ENCODE peak calls at places on chromosomes 5 and 9, in four cellular contexts. B is HepG2, W is K562, G is GM12878. L is an unnamed sample.

GRCh38 chr9:18427691-18428090 is 46.3 kb upstream of the ADAMTSL1 start:
- DNase-seq in B (no peak), W (no peak), G (no peak), L (peak; percentile 52)

GRCh38 chr9:110426052-110426709 is 88.5 kb upstream of the TXNDC8 start:
- DNase-seq in B (peak; percentile 11), W (no peak), G (no peak), L (peak; percentile 16)

GRCh38 chr9:132472199-132472598 is 62.2 kb downstream of the CFAP77 start:
- DNase-seq in B (no peak), W (no peak), G (no peak), L (no peak)

GRCh38 chr5:107518219-107519015 is 152.3 kb downstream of the EFNA5 start:
- DNase-seq in B (no peak), W (no peak), G (no peak), L (no peak)

GRCh38 chr5:94431696-94432095 is 186.7 kb downstream of the KIAA0825 start:
- DNase-seq in B (no peak), W (no peak), G (no peak), L (no peak)

GRCh38 chr5:140795259-140795641 is 598 bp downstream of the PCDHA2 start:
- DNase-seq in B (no peak), W (peak; percentile 9), G (no peak), L (no peak)

GRCh38 chr9:135515541-135515951 is 5.7 kb upstream of the LCN1 start:
- DNase-seq in B (no peak), W (no peak), G (no peak), L (no peak)

GRCh38 chr5:175343292-175343691 is 100.7 kb downstream of the DRD1 start:
- DNase-seq in B (no peak), W (no peak), G (no peak), L (no peak)

GRCh38 chr5:89283758-89284493 is 400.9 kb upstream of the MEF2C start:
- DNase-seq in B (no peak), W (no peak), G (no peak), L (no peak)

GRCh38 chr9:13857521-13857920 is 456.4 kb downstream of the NFIB start:
- DNase-seq in B (no peak), W (no peak), G (no peak), L (peak; percentile 24)

GRCh38 chr5:103010120-103010666 is 109.7 kb downstream of the GIN1 start:
- DNase-seq in B (no peak), W (no peak), G (no peak), L (no peak)

GRCh38 chr5:141245250-141245717 is at the start of gene PCDHB15:
- DNase-seq in B (peak; percentile 9), W (peak; percentile 44), G (no peak), L (peak; percentile 8)

GRCh38 chr5:143182901-143183820 is 220.3 kb downstream of the NR3C1 start:
- DNase-seq in B (peak; percentile 66), W (no peak), G (peak; percentile 84), L (peak; percentile 70)

GRCh38 chr9:129317179-129318011 is 139.3 kb upstream of the IER5L start:
- DNase-seq in B (peak; percentile 69), W (peak; percentile 39), G (no peak), L (no peak)

GRCh38 chr5:10467281-10468198 is 25.9 kb downstream of the ROPN1L start:
- DNase-seq in B (no peak), W (no peak), G (no peak), L (peak; percentile 80)

GRCh38 chr5:118981783-118982182 is 6.6 kb downstream of the DTWD2 start:
- DNase-seq in B (no peak), W (no peak), G (no peak), L (no peak)

GRCh38 chr5:96433066-96433447 is at the start of gene PCSK1:
- DNase-seq in B (no peak), W (no peak), G (no peak), L (no peak)

GRCh38 chr9:104503963-104504362 is at the start of gene OR13F1:
- DNase-seq in B (no peak), W (no peak), G (no peak), L (no peak)

GRCh38 chr5:78964889-78965288 is 20.2 kb downstream of the ARSB start:
- DNase-seq in B (peak; percentile 69), W (peak; percentile 47), G (no peak), L (peak; percentile 79)

GRCh38 chr5:132476853-132477729 is 13.5 kb downstream of the IRF1 start:
- DNase-seq in B (no peak), W (no peak), G (no peak), L (no peak)

GRCh38 chr5:72653586-72653985 is 146.4 kb upstream of the ZNF366 start:
- DNase-seq in B (no peak), W (no peak), G (no peak), L (no peak)

GRCh38 chr5:71653119-71653518 is 66.0 kb upstream of the CARTPT start:
- DNase-seq in B (no peak), W (no peak), G (no peak), L (peak; percentile 43)

GRCh38 chr5:124365491-124365890 is 380.9 kb downstream of the ZNF608 start:
- DNase-seq in B (no peak), W (no peak), G (no peak), L (no peak)

GRCh38 chr5:170499621-170500020 is 4.2 kb upstream of the KCNIP1 start:
- DNase-seq in B (no peak), W (no peak), G (no peak), L (no peak)

GRCh38 chr5:178382689-178383276 is 150.2 kb upstream of the PHYKPL start:
- DNase-seq in B (no peak), W (no peak), G (no peak), L (no peak)

GRCh38 chr5:171127314-171127713 is 181.7 kb upstream of the TLX3 start:
- DNase-seq in B (no peak), W (no peak), G (no peak), L (no peak)

GRCh38 chr9:134988706-134989105 is 71.0 kb upstream of the FCN1 start:
- DNase-seq in B (no peak), W (no peak), G (no peak), L (no peak)

GRCh38 chr9:75624984-75625383 is 265.5 kb upstream of the PCSK5 start:
- DNase-seq in B (no peak), W (no peak), G (no peak), L (no peak)

DNA sequence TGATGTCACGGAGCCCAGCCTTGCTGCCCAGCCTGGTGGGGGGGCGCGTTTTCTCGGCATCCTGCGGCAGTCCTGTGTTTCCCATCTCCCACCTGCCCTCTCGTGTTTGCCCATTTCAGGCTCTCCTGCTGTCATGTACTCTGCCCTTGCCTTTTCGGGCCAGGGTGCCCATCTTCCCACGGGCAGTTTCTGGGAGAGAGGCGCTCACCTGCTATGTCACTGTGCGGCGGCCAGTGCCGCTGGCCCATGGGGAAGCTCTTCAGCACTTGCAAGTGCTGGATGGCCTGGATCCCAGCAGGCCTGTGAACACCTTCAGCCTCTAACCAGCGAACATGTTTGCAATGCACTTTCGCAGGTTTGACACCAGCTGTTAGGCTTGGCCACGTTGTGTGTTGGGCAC is 33.5 kb downstream of the SRD5A1 start:
- DNase-seq in B (no peak), W (no peak), G (no peak), L (no peak)
- TF ChIP-seq MYC in B (no peak), W (no peak), G (no peak), L (no peak)

DNA sequence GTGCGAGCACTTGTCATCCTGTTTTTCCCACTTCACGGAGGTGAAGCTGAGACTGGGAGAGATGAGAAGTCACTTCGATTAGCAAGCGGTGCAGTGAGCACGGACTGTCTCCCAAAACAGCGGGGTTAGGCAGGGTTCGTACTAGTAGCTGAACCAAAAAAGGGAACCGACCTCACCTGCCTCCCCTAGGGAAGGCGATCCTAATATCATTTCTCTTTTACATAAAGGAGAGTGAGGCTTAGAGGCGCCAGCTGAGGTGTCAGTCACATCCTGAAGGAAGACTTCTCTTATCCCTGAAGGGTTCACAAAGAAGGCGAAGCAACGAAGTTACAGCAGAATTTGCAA is 506 bp upstream of the KIAA1191 start:
- DNase-seq in B (no peak), W (no peak), G (no peak), L (no peak)
- H3K27ac ChIP-seq in B (no peak overlapping the region), W (peak overlapping the region; percentile 25), G (no peak overlapping the region), L (no peak overlapping the region)

GRCh38 chr5:179698935-179699639 is at the start of gene CANX:
- DNase-seq in B (no peak), W (peak; percentile 49), G (no peak), L (peak; percentile 46)
- H2AFZ ChIP-seq in B (no peak within 1 kb of the TSS), W (peak within 1 kb of the TSS; percentile 84), G (peak within 1 kb of the TSS; percentile 57), L (peak within 1 kb of the TSS; percentile 44)

GRCh38 chr9:6052520-6052919 is 37.1 kb upstream of the RANBP6 start:
- DNase-seq in B (no peak), W (no peak), G (no peak), L (no peak)

GRCh38 chr9:6051511-6051950 is 36.1 kb upstream of the RANBP6 start:
- DNase-seq in B (no peak), W (no peak), G (peak; percentile 75), L (no peak)

GRCh38 chr9:6054280-6055099 is 39.1 kb upstream of the RANBP6 start:
- DNase-seq in B (peak; percentile 65), W (peak; percentile 79), G (no peak), L (peak; percentile 77)

GRCh38 chr9:6049798-6050197 is 34.4 kb upstream of the RANBP6 start:
- DNase-seq in B (peak; percentile 30), W (peak; percentile 54), G (peak; percentile 48), L (peak; percentile 21)

GRCh38 chr9:6055213-6055612 is 39.8 kb upstream of the RANBP6 start:
- DNase-seq in B (peak; percentile 66), W (peak; percentile 77), G (peak; percentile 58), L (peak; percentile 91)
- TF ChIP-seq MYC in B (no peak), W (no peak), G (no peak), L (no peak)

DNA sequence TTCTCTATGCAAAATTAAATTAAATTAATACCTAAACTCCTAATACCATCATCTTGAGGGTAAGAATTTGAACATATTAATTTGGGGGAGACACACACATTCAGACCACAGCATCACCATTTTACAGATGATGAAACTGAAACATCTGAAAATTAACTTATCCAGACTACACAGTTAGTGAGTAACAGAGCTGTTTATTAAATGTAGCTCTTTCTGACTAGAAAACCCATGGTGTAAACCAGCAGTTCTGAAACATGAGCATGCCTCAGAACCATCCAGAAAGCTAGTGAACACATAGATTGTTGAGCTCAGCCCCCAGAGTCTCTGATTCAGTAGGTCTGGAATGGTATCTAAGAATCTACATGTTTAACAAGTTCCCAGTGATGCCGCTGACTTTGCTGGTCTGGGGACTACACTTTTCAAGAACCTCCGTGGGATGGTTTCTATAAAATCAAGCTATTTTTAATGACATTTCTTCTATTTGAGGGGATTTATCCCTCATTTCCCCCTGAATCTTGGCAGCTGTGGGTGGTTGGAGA is 113.5 kb downstream of the RORB start:
- DNase-seq in B (no peak), W (no peak), G (no peak), L (no peak)
- H3K27ac ChIP-seq in B (no peak overlapping the region), W (no peak overlapping the region), G (no peak overlapping the region), L (no peak overlapping the region)

GRCh38 chr5:74254257-74254656 is 386.3 kb downstream of the ENC1 start:
- DNase-seq in B (no peak), W (no peak), G (no peak), L (no peak)

GRCh38 chr5:74248576-74248975 is 392.0 kb downstream of the ENC1 start:
- DNase-seq in B (no peak), W (no peak), G (no peak), L (no peak)

GRCh38 chr5:74250304-74251102 is 390.0 kb downstream of the ENC1 start:
- DNase-seq in B (no peak), W (no peak), G (no peak), L (no peak)

GRCh38 chr5:74252033-74252430 is 388.5 kb downstream of the ENC1 start:
- DNase-seq in B (no peak), W (no peak), G (no peak), L (no peak)

GRCh38 chr5:74251106-74252032 is 389.2 kb downstream of the ENC1 start:
- DNase-seq in B (peak; percentile 24), W (peak; percentile 30), G (no peak), L (peak; percentile 89)
- H2AFZ ChIP-seq in B (no peak overlapping the region), W (no peak overlapping the region), G (no peak overlapping the region), L (peak overlapping the region; percentile 24)

L was measured in endothelial cell of umbilical vein.